ENCODE peak calls at places on chromosomes 16 and 17, in five cellular contexts. B is CD4-positive, CD25-positive, alpha-beta regulatory T cell; J is stomach; D is aorta; Q is heart left ventricle. C is an unnamed sample. For H3K4me1, the result is how much of the 10 kb centered on the place peaks cover.

GRCh38 chr16:1650131-1650530 is 27.9 kb upstream of the JPT2 start:
- DNase-seq in B (no peak), J (no peak), D (no peak), Q (no peak), C (no peak)

GRCh38 chr17:9241774-9242496 is 220.6 kb downstream of the NTN1 start:
- DNase-seq in B (no peak), J (no peak), D (peak), Q (no peak), C (no peak)

GRCh38 chr17:38676706-38677504 is 2.1 kb upstream of the EPOP start:
- DNase-seq in B (peak), J (peak), D (peak), Q (peak), C (peak)

GRCh38 chr16:27625050-27625697 is 75.2 kb downstream of the KATNIP start:
- DNase-seq in B (no peak), J (no peak), D (no peak), Q (no peak), C (no peak)

GRCh38 chr17:73343168-73343634 is 31.4 kb upstream of the CDC42EP4 start:
- DNase-seq in B (no peak), J (no peak), D (peak), Q (peak), C (peak)

GRCh38 chr16:27355610-27356009 is 41.8 kb downstream of the IL4R start:
- DNase-seq in B (peak), J (peak), D (no peak), Q (peak), C (no peak)

GRCh38 chr16:76955629-76956028 is 235.4 kb upstream of the MON1B start:
- DNase-seq in B (no peak), J (no peak), D (no peak), Q (no peak), C (no peak)

GRCh38 chr17:34412965-34413441 is 50.0 kb upstream of the CCL1 start:
- DNase-seq in B (no peak), J (no peak), D (no peak), Q (no peak), C (no peak)

GRCh38 chr17:64385187-64386083 is 5.2 kb downstream of the PECAM1 start:
- DNase-seq in B (no peak), J (no peak), D (peak), Q (peak), C (peak)

GRCh38 chr16:85641305-85641704 is 28.2 kb downstream of the GSE1 start:
- DNase-seq in B (no peak), J (no peak), D (no peak), Q (no peak), C (no peak)

GRCh38 chr16:81707411-81708321 is 71.4 kb upstream of the PLCG2 start:
- DNase-seq in B (no peak), J (peak), D (peak), Q (no peak), C (no peak)

GRCh38 chr16:8936421-8936820 is 27.3 kb downstream of the USP7 start:
- DNase-seq in B (peak), J (peak), D (no peak), Q (no peak), C (no peak)

GRCh38 chr17:70905796-70906195 is 736.5 kb downstream of the KCNJ2 start:
- DNase-seq in B (no peak), J (no peak), D (no peak), Q (peak), C (no peak)

GRCh38 chr17:81523139-81524062 is 4.8 kb upstream of the FSCN2 start:
- DNase-seq in B (no peak), J (peak), D (peak), Q (no peak), C (no peak)

GRCh38 chr17:37844158-37844976 is 79.8 kb upstream of the TBC1D3K start:
- DNase-seq in B (peak), J (peak), D (peak), Q (peak), C (peak)

GRCh38 chr17:1130191-1130590 is 49.6 kb downstream of the ABR start:
- DNase-seq in B (no peak), J (no peak), D (no peak), Q (no peak), C (no peak)

GRCh38 chr17:55237268-55237667 is 27.5 kb upstream of the HLF start:
- DNase-seq in B (peak), J (no peak), D (no peak), Q (no peak), C (no peak)

GRCh38 chr16:76428858-76429257 is 151.7 kb downstream of the CNTNAP4 start:
- DNase-seq in B (no peak), J (no peak), D (no peak), Q (no peak), C (no peak)

GRCh38 chr17:82704886-82705285 is 6.4 kb upstream of the RAB40B start:
- DNase-seq in B (no peak), J (no peak), D (no peak), Q (no peak), C (no peak)

GRCh38 chr16:1941162-1941923 is 1.7 kb downstream of the MSRB1 start:
- DNase-seq in B (no peak), J (no peak), D (peak), Q (no peak), C (no peak)

GRCh38 chr17:50657627-50658026 is 22.9 kb downstream of the ABCC3 start:
- DNase-seq in B (no peak), J (no peak), D (peak), Q (no peak), C (no peak)

GRCh38 chr16:85657267-85657650 is 31.5 kb downstream of the GINS2 start:
- DNase-seq in B (no peak), J (no peak), D (no peak), Q (no peak), C (no peak)

GRCh38 chr17:79799538-79800324 is 2.9 kb upstream of the CBX8 start:
- DNase-seq in B (no peak), J (no peak), D (no peak), Q (no peak), C (no peak)
- H3K4me1 ChIP-seq in B (half or more), J (half or more), D (under half), Q (under half), C (under half)

GRCh38 chr16:49273771-49274170 is 7.9 kb downstream of the CBLN1 start:
- DNase-seq in B (no peak), J (no peak), D (no peak), Q (no peak), C (no peak)
- H3K4me3 ChIP-seq in B (no peak), J (no peak), D (no peak), Q (no peak), C (no peak)

GRCh38 chr17:41989702-41990419 is 23.3 kb downstream of the CNP start:
- DNase-seq in B (no peak), J (no peak), D (no peak), Q (no peak), C (no peak)
- H3K4me1 ChIP-seq in B (under half), J (under half), D (under half), Q (under half), C (under half)

GRCh38 chr16:49860593-49860992 is 4.7 kb upstream of the ZNF423 start:
- DNase-seq in B (no peak), J (no peak), D (no peak), Q (no peak), C (no peak)

GRCh38 chr16:49861299-49861698 is 5.4 kb upstream of the ZNF423 start:
- DNase-seq in B (no peak), J (no peak), D (no peak), Q (no peak), C (no peak)

GRCh38 chr16:49857423-49858181 is 1.7 kb upstream of the ZNF423 start:
- DNase-seq in B (peak), J (peak), D (peak), Q (peak), C (peak)

GRCh38 chr16:49858200-49859129 is 2.6 kb upstream of the ZNF423 start:
- DNase-seq in B (no peak), J (no peak), D (peak), Q (peak), C (peak)

DNA sequence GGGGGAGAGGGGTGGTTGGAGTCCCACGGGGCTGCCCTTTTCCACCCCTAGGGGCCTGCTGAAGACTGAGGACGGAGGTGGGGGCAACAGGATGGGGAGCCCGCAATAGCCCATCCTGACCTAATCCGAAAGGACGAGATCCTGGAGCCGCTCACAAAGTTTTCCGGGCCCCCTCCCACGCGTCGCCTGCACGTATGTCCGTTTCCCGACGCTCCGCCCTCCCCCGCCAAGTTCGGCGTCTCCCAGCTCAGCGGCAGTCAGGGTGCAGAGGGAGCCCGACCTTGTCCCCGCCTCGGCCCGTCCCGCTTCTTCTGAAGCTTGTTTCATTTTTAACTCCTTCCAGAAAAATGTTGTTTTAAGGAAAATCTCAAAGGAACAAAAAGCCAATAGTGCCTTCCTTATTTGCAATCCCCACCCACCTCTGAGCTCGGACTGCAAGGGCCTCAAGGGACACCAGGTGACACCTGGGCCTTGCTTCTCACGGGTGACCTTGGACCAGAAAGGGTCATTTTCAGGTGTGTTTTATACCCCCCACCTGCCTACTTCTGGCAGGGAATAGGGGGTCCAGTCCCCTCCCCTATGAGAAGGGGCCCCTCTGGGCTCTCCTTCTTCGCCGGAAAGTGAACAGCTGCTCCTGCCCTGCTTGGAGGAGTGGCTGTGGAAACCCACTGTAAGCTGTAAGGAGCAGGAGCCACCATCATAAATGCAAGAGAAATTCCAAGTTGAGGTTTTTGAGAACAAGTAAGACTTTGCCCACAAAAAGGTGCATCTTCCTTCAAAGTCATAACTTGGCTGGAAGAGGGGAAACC is 3.4 kb upstream of the ZNF423 start:
- DNase-seq in B (no peak), J (no peak), D (peak), Q (peak), C (peak)
- H3K4me3 ChIP-seq in B (no peak), J (peak), D (peak), Q (peak), C (peak)

GRCh38 chr17:31935512-31935911 is 1.3 kb upstream of the SUZ12 start:
- DNase-seq in B (no peak), J (no peak), D (no peak), Q (no peak), C (no peak)

GRCh38 chr17:31926100-31926729 is 10.6 kb upstream of the SUZ12 start:
- DNase-seq in B (no peak), J (no peak), D (no peak), Q (no peak), C (no peak)

GRCh38 chr17:31931781-31932180 is 5.0 kb upstream of the SUZ12 start:
- DNase-seq in B (no peak), J (no peak), D (no peak), Q (no peak), C (no peak)
- H3K4me1 ChIP-seq in B (under half), J (under half), D (under half), Q (under half), C (under half)

GRCh38 chr16:87854053-87854906 is 15.0 kb downstream of the SLC7A5 start:
- DNase-seq in B (no peak), J (no peak), D (no peak), Q (no peak), C (no peak)
- H3K4me3 ChIP-seq in B (peak), J (peak), D (no peak), Q (peak), C (peak)

GRCh38 chr16:11685844-11686618 is 17.8 kb downstream of the SNN start:
- DNase-seq in B (no peak), J (peak), D (no peak), Q (no peak), C (no peak)
- H3K4me1 ChIP-seq in B (under half), J (under half), D (under half), Q (half or more), C (under half)

C was measured in uterus.